ENCODE peak calls at places on chromosomes 6 and 20, in six cellular contexts. One of them, this sample, is unnamed.

GRCh38 chr6:38567436-38567835 is 72.3 kb downstream of the BTBD9 start:
- DNase-seq in natural killer cell: no peak
- DNase-seq in astrocyte of the spinal cord: peak
- DNase-seq in foreskin keratinocyte: peak
- DNase-seq in endothelial cell: no peak
- DNase-seq in RWPE1: peak
- DNase-seq in this sample: peak

GRCh38 chr20:33037456-33037855 is 6.0 kb downstream of the BPIFB6 start:
- DNase-seq in RWPE1: no peak
- DNase-seq in endothelial cell: no peak
- DNase-seq in foreskin keratinocyte: no peak
- DNase-seq in astrocyte of the spinal cord: no peak
- DNase-seq in natural killer cell: no peak
- DNase-seq in this sample: no peak

GRCh38 chr6:5453531-5453930 is 192.2 kb downstream of the FARS2 start:
- DNase-seq in natural killer cell: no peak
- DNase-seq in astrocyte of the spinal cord: no peak
- DNase-seq in foreskin keratinocyte: no peak
- DNase-seq in endothelial cell: no peak
- DNase-seq in RWPE1: no peak
- DNase-seq in this sample: no peak

GRCh38 chr20:12047838-12048432 is 130.2 kb downstream of the BTBD3 start:
- DNase-seq in natural killer cell: no peak
- DNase-seq in endothelial cell: no peak
- DNase-seq in RWPE1: no peak
- DNase-seq in foreskin keratinocyte: peak
- DNase-seq in astrocyte of the spinal cord: peak
- DNase-seq in this sample: peak

GRCh38 chr6:84282566-84282965 is 55.1 kb upstream of the CEP162 start:
- DNase-seq in natural killer cell: no peak
- DNase-seq in endothelial cell: no peak
- DNase-seq in foreskin keratinocyte: no peak
- DNase-seq in astrocyte of the spinal cord: peak
- DNase-seq in RWPE1: no peak
- DNase-seq in this sample: peak

GRCh38 chr6:15386110-15386755 is 140.4 kb downstream of the JARID2 start:
- DNase-seq in astrocyte of the spinal cord: no peak
- DNase-seq in natural killer cell: no peak
- DNase-seq in foreskin keratinocyte: no peak
- DNase-seq in RWPE1: no peak
- DNase-seq in endothelial cell: no peak
- DNase-seq in this sample: no peak

GRCh38 chr6:87925373-87926060 is 122.1 kb upstream of the SPACA1 start:
- DNase-seq in natural killer cell: peak
- DNase-seq in endothelial cell: no peak
- DNase-seq in RWPE1: no peak
- DNase-seq in astrocyte of the spinal cord: no peak
- DNase-seq in foreskin keratinocyte: no peak
- DNase-seq in this sample: no peak

GRCh38 chr20:23541330-23541729 is 27.0 kb downstream of the CST9L start:
- DNase-seq in natural killer cell: no peak
- DNase-seq in astrocyte of the spinal cord: no peak
- DNase-seq in foreskin keratinocyte: peak
- DNase-seq in RWPE1: peak
- DNase-seq in endothelial cell: no peak
- DNase-seq in this sample: peak

GRCh38 chr20:13458860-13459451 is 179.8 kb downstream of the TASP1 start:
- DNase-seq in RWPE1: peak
- DNase-seq in foreskin keratinocyte: peak
- DNase-seq in endothelial cell: peak
- DNase-seq in astrocyte of the spinal cord: peak
- DNase-seq in natural killer cell: no peak
- DNase-seq in this sample: peak

GRCh38 chr20:38805502-38805957 is at the start of gene PPP1R16B:
- DNase-seq in RWPE1: no peak
- DNase-seq in natural killer cell: peak
- DNase-seq in foreskin keratinocyte: no peak
- DNase-seq in endothelial cell: peak
- DNase-seq in astrocyte of the spinal cord: no peak
- DNase-seq in this sample: no peak

GRCh38 chr6:166586424-166587156 is at the start of gene RAMACL:
- DNase-seq in astrocyte of the spinal cord: no peak
- DNase-seq in foreskin keratinocyte: no peak
- DNase-seq in endothelial cell: no peak
- DNase-seq in natural killer cell: no peak
- DNase-seq in RWPE1: peak
- DNase-seq in this sample: peak

GRCh38 chr6:109015185-109015584 is 79.5 kb downstream of the SESN1 start:
- DNase-seq in astrocyte of the spinal cord: no peak
- DNase-seq in foreskin keratinocyte: peak
- DNase-seq in natural killer cell: no peak
- DNase-seq in RWPE1: peak
- DNase-seq in endothelial cell: no peak
- DNase-seq in this sample: peak

GRCh38 chr20:35232575-35232974 is 6.1 kb downstream of the MMP24 start:
- DNase-seq in foreskin keratinocyte: no peak
- DNase-seq in astrocyte of the spinal cord: peak
- DNase-seq in endothelial cell: no peak
- DNase-seq in natural killer cell: no peak
- DNase-seq in RWPE1: no peak
- DNase-seq in this sample: no peak

GRCh38 chr20:39607124-39607523 is 645.0 kb downstream of the DHX35 start:
- DNase-seq in natural killer cell: no peak
- DNase-seq in endothelial cell: no peak
- DNase-seq in foreskin keratinocyte: no peak
- DNase-seq in astrocyte of the spinal cord: peak
- DNase-seq in RWPE1: no peak
- DNase-seq in this sample: peak

GRCh38 chr20:37737806-37738442 is 44.1 kb downstream of the CTNNBL1 start:
- DNase-seq in RWPE1: no peak
- DNase-seq in endothelial cell: no peak
- DNase-seq in natural killer cell: no peak
- DNase-seq in foreskin keratinocyte: no peak
- DNase-seq in astrocyte of the spinal cord: no peak
- DNase-seq in this sample: no peak

GRCh38 chr20:37734228-37734980 is 40.6 kb downstream of the CTNNBL1 start:
- DNase-seq in endothelial cell: no peak
- DNase-seq in natural killer cell: no peak
- DNase-seq in foreskin keratinocyte: no peak
- DNase-seq in RWPE1: no peak
- DNase-seq in astrocyte of the spinal cord: peak
- DNase-seq in this sample: no peak

GRCh38 chr20:37733416-37733815 is 39.6 kb downstream of the CTNNBL1 start:
- DNase-seq in endothelial cell: no peak
- DNase-seq in astrocyte of the spinal cord: no peak
- DNase-seq in natural killer cell: no peak
- DNase-seq in RWPE1: no peak
- DNase-seq in foreskin keratinocyte: no peak
- DNase-seq in this sample: no peak

GRCh38 chr20:37735541-37735940 is 41.7 kb downstream of the CTNNBL1 start:
- DNase-seq in foreskin keratinocyte: no peak
- DNase-seq in endothelial cell: no peak
- DNase-seq in natural killer cell: no peak
- DNase-seq in astrocyte of the spinal cord: no peak
- DNase-seq in RWPE1: no peak
- DNase-seq in this sample: no peak

GRCh38 chr20:37736132-37736531 is 42.3 kb downstream of the CTNNBL1 start:
- DNase-seq in natural killer cell: no peak
- DNase-seq in foreskin keratinocyte: no peak
- DNase-seq in endothelial cell: no peak
- DNase-seq in RWPE1: no peak
- DNase-seq in astrocyte of the spinal cord: no peak
- DNase-seq in this sample: no peak
- TF ChIP-seq CTCF in natural killer cell: no peak
- TF ChIP-seq CTCF in foreskin keratinocyte: no peak
- TF ChIP-seq CTCF in endothelial cell: no peak
- TF ChIP-seq CTCF in RWPE1: no peak
- TF ChIP-seq CTCF in astrocyte of the spinal cord: no peak
- TF ChIP-seq CTCF in this sample: no peak

GRCh38 chr6:104789770-104790190 is 69.9 kb downstream of the HACE1 start:
- DNase-seq in foreskin keratinocyte: peak
- DNase-seq in RWPE1: peak
- DNase-seq in natural killer cell: no peak
- DNase-seq in endothelial cell: no peak
- DNase-seq in astrocyte of the spinal cord: peak
- DNase-seq in this sample: peak
- TF ChIP-seq CTCF in foreskin keratinocyte: peak
- TF ChIP-seq CTCF in RWPE1: peak
- TF ChIP-seq CTCF in natural killer cell: peak
- TF ChIP-seq CTCF in endothelial cell: peak
- TF ChIP-seq CTCF in astrocyte of the spinal cord: no peak
- TF ChIP-seq CTCF in this sample: peak

GRCh38 chr6:106162926-106163325 is 76.8 kb downstream of the PRDM1 start:
- DNase-seq in RWPE1: no peak
- DNase-seq in foreskin keratinocyte: no peak
- DNase-seq in astrocyte of the spinal cord: peak
- DNase-seq in natural killer cell: no peak
- DNase-seq in endothelial cell: no peak
- DNase-seq in this sample: no peak
- TF ChIP-seq CTCF in RWPE1: no peak
- TF ChIP-seq CTCF in foreskin keratinocyte: no peak
- TF ChIP-seq CTCF in astrocyte of the spinal cord: no peak
- TF ChIP-seq CTCF in natural killer cell: no peak
- TF ChIP-seq CTCF in endothelial cell: no peak
- TF ChIP-seq CTCF in this sample: no peak

GRCh38 chr20:8829232-8829631 is 239.7 kb upstream of the PLCB4 start:
- DNase-seq in endothelial cell: no peak
- DNase-seq in RWPE1: no peak
- DNase-seq in astrocyte of the spinal cord: no peak
- DNase-seq in natural killer cell: no peak
- DNase-seq in foreskin keratinocyte: no peak
- DNase-seq in this sample: no peak
- TF ChIP-seq CTCF in endothelial cell: peak
- TF ChIP-seq CTCF in RWPE1: no peak
- TF ChIP-seq CTCF in astrocyte of the spinal cord: peak
- TF ChIP-seq CTCF in natural killer cell: no peak
- TF ChIP-seq CTCF in foreskin keratinocyte: no peak
- TF ChIP-seq CTCF in this sample: no peak

GRCh38 chr6:45375449-45375848 is 2.3 kb downstream of the SUPT3H start:
- DNase-seq in astrocyte of the spinal cord: no peak
- DNase-seq in foreskin keratinocyte: no peak
- DNase-seq in endothelial cell: no peak
- DNase-seq in natural killer cell: no peak
- DNase-seq in RWPE1: no peak
- DNase-seq in this sample: no peak

GRCh38 chr6:45376310-45377040 is 1.3 kb downstream of the SUPT3H start:
- DNase-seq in endothelial cell: no peak
- DNase-seq in astrocyte of the spinal cord: peak
- DNase-seq in foreskin keratinocyte: no peak
- DNase-seq in RWPE1: no peak
- DNase-seq in natural killer cell: no peak
- DNase-seq in this sample: no peak

GRCh38 chr6:45378324-45378926 is 691 bp upstream of the SUPT3H start:
- DNase-seq in RWPE1: peak
- DNase-seq in foreskin keratinocyte: no peak
- DNase-seq in endothelial cell: no peak
- DNase-seq in natural killer cell: no peak
- DNase-seq in astrocyte of the spinal cord: peak
- DNase-seq in this sample: no peak

GRCh38 chr6:45377041-45377554 is 636 bp downstream of the SUPT3H start:
- DNase-seq in RWPE1: no peak
- DNase-seq in natural killer cell: no peak
- DNase-seq in astrocyte of the spinal cord: no peak
- DNase-seq in foreskin keratinocyte: peak
- DNase-seq in endothelial cell: no peak
- DNase-seq in this sample: peak

GRCh38 chr6:45377555-45378323 is at the start of gene SUPT3H:
- DNase-seq in foreskin keratinocyte: peak
- DNase-seq in RWPE1: peak
- DNase-seq in endothelial cell: peak
- DNase-seq in astrocyte of the spinal cord: peak
- DNase-seq in natural killer cell: peak
- DNase-seq in this sample: peak
- TF ChIP-seq CTCF in foreskin keratinocyte: peak
- TF ChIP-seq CTCF in RWPE1: no peak
- TF ChIP-seq CTCF in endothelial cell: no peak
- TF ChIP-seq CTCF in astrocyte of the spinal cord: peak
- TF ChIP-seq CTCF in natural killer cell: no peak
- TF ChIP-seq CTCF in this sample: peak

DNA sequence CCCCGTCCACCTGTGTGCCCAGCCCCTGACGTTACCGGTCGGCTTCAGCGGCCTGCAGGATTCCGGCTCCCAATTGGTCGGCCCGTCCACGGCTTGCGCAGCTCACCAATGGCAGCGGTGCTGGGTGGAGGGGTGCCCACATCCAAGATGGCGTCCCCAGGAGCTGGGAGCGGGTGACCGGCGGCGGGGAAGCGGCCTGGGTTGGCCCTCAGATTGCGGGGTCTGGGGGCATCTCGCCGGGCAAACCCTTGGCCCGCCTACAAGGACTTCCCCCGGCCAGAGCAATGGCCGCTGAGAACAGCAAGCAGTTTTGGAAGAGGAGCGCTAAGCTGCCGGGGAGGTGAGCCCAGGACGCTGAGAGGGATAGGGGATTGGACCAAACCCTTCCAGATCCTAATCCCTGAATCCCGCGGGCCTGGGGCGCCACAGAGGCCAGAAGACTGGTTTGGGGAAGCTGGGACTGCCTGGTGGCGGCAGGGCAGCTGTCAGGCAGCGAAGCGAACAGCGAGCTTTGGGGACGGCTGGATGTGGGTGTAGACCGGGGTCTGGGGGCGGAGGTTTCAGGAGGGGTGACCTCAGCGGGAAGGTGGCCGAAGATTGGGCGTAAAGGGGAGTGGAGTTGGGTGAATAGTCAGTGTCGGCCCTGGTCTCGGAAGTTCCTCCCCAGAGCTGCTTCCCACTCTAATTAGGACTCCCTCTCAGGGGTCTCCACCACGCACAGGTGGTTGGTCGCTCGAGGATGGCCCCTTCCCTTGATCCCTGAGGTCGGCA is at the start of the genes TBC1D22B and TMEM217:
- DNase-seq in RWPE1: peak
- DNase-seq in astrocyte of the spinal cord: peak
- DNase-seq in endothelial cell: peak
- DNase-seq in natural killer cell: peak
- DNase-seq in foreskin keratinocyte: peak
- DNase-seq in this sample: peak
- TF ChIP-seq CTCF in RWPE1: no peak
- TF ChIP-seq CTCF in astrocyte of the spinal cord: no peak
- TF ChIP-seq CTCF in endothelial cell: no peak
- TF ChIP-seq CTCF in natural killer cell: no peak
- TF ChIP-seq CTCF in foreskin keratinocyte: no peak
- TF ChIP-seq CTCF in this sample: no peak

DNA sequence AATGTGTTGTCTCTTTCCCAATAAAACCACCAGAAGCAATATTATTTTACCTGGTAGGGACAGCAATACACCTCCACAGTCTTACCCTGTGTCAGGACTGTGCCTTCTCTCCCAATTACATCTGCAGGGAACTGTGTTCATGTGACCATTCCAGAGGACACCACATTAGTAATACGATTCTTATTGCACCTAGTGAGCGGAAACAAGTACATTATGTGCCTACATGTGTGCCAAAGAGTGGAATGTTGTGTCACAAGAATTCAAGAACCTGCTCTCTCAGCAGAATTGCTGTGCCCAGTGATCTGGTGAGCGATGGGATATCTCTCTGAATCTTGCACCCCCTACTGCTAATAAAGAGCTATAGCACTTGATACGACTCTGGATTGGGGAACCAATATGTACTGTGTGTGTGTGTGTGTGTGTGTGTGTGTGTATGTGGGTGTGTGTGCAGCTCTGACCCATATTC is 57.4 kb upstream of the FOXC1 start:
- DNase-seq in foreskin keratinocyte: no peak
- DNase-seq in astrocyte of the spinal cord: peak
- DNase-seq in endothelial cell: no peak
- DNase-seq in RWPE1: peak
- DNase-seq in natural killer cell: no peak
- DNase-seq in this sample: peak
- TF ChIP-seq CTCF in foreskin keratinocyte: peak
- TF ChIP-seq CTCF in astrocyte of the spinal cord: peak
- TF ChIP-seq CTCF in endothelial cell: peak
- TF ChIP-seq CTCF in RWPE1: no peak
- TF ChIP-seq CTCF in natural killer cell: peak
- TF ChIP-seq CTCF in this sample: peak

This sample was measured in bronchial epithelial cell.